ENCODE peak calls at places on chromosomes 16 and 17, in seven cellular contexts. R is GM23248, V is Peyer's patch, B is ovary, A is transverse colon, N is OCI-LY7, X is A549. H is an unnamed sample. For H3K9me3, the result is how much of the 10 kb centered on the place peaks cover.

GRCh38 chr16:59259964-59260348 is 525.8 kb upstream of the GOT2 start:
- DNase-seq in A (no peak), R (no peak), B (no peak), V (no peak), X (no peak), N (no peak), H (no peak)

GRCh38 chr17:82859431-82860403 is 19.9 kb upstream of the ZNF750 start:
- DNase-seq in A (no peak), X (peak), R (peak), B (no peak), N (peak), V (peak), H (peak)

GRCh38 chr16:86466695-86467406 is 43.5 kb upstream of the FOXF1 start:
- DNase-seq in X (no peak), R (no peak), N (no peak), V (no peak), A (peak), B (no peak), H (no peak)

GRCh38 chr16:57730771-57731730 is 4.5 kb upstream of the KATNB1 start:
- DNase-seq in N (no peak), B (no peak), V (no peak), X (no peak), A (no peak), R (no peak), H (no peak)

GRCh38 chr17:77471984-77472836 is 331.4 kb downstream of the SEC14L1 start:
- DNase-seq in R (peak), V (no peak), X (no peak), N (peak), A (peak), B (peak), H (no peak)

GRCh38 chr16:28155293-28155692 is 56.5 kb downstream of the XPO6 start:
- DNase-seq in X (no peak), V (no peak), B (no peak), A (no peak), N (no peak), R (no peak), H (no peak)

GRCh38 chr17:27502526-27503324 is 46.5 kb downstream of the KSR1 start:
- DNase-seq in X (no peak), R (peak), A (no peak), N (no peak), V (no peak), B (peak), H (no peak)

GRCh38 chr16:68369168-68369567 is 58.3 kb downstream of the PRMT7 start:
- DNase-seq in V (no peak), R (no peak), A (no peak), X (no peak), N (no peak), B (no peak), H (peak)

GRCh38 chr17:28864991-28865849 is 10.4 kb downstream of the ERAL1 start:
- DNase-seq in R (no peak), A (peak), N (no peak), V (peak), X (no peak), B (no peak), H (no peak)

GRCh38 chr17:48241131-48241591 is 133.6 kb downstream of the SNX11 start:
- DNase-seq in V (no peak), A (no peak), R (peak), B (peak), N (no peak), X (peak), H (peak)

GRCh38 chr17:78925234-78925633 is at the start of gene TIMP2:
- DNase-seq in V (peak), A (peak), R (peak), X (peak), N (peak), B (peak), H (peak)

GRCh38 chr17:80319999-80320344 is 59.3 kb downstream of the RNF213 start:
- DNase-seq in X (no peak), N (no peak), A (no peak), B (no peak), V (no peak), R (no peak), H (no peak)

DNA sequence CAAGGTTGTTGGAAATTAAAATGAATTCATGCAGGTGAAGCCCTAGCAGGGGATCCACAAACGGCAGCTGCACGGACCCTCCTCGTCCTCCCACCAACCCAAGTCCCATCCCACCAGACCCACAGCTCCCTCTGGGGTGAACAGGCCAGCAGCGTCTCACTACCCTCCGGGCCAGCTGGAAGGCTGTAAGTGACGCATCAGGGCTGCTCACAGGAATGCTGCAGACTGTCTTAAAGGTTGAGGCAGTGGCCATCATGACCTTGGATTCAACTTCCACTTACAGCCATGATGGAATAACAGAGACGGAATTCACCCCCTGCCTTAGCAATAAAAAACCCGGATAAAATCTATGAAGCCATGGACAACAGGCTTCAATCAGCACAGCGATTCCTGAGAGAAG is 10.7 kb downstream of the FAM83G start:
- DNase-seq in V (no peak), N (no peak), X (no peak), R (no peak), B (peak), A (no peak), H (no peak)
- H3K27ac ChIP-seq in V (no peak), N (no peak), X (no peak), R (no peak), B (peak), A (peak), H (no peak)

GRCh38 chr16:35730251-35730650 is 2270.8 kb downstream of the TP53TG3F start:
- DNase-seq in B (no peak), A (no peak), V (no peak), R (no peak), N (no peak), X (no peak), H (no peak)

GRCh38 chr16:35725949-35726348 is 2266.5 kb downstream of the TP53TG3F start:
- DNase-seq in A (no peak), V (no peak), N (no peak), X (no peak), R (no peak), B (no peak), H (no peak)

GRCh38 chr16:35724551-35724950 is 2265.1 kb downstream of the TP53TG3F start:
- DNase-seq in A (no peak), X (no peak), B (no peak), N (no peak), V (no peak), R (no peak), H (no peak)
- H3K9me3 ChIP-seq in A (under half), X (under half), B (under half), N (under half), V (under half), R (under half), H (under half)

GRCh38 chr17:72403713-72404209 is 282.9 kb downstream of the SOX9 start:
- DNase-seq in A (no peak), N (no peak), V (no peak), B (no peak), R (no peak), X (peak), H (no peak)
- H3K27ac ChIP-seq in A (no peak), N (no peak), V (no peak), B (no peak), R (no peak), X (peak), H (no peak)

GRCh38 chr16:83040174-83040573 is 413.4 kb downstream of the CDH13 start:
- DNase-seq in B (no peak), R (peak), N (no peak), V (no peak), X (no peak), A (no peak), H (no peak)

GRCh38 chr16:83037102-83037501 is 410.3 kb downstream of the CDH13 start:
- DNase-seq in V (no peak), X (no peak), N (no peak), A (no peak), R (no peak), B (no peak), H (no peak)

DNA sequence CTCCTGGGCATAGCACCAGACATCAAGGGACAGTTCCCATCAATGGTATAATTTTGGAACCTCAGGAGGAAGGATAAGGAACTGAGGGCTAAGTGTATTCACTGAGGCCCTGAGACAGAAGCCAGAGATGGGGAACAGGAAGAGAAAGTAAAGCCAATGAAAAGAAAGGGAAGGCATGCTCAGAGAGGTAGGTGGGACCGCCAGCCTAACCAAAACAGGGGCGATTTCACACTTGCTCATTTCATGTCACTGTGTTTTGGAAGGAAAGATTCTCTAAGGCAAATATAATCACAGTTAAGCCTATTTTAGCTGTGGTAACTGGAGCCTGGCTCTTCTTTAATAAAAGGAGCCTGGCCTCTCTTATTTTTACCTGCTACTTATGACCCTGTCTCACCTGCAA is 411.1 kb downstream of the CDH13 start:
- DNase-seq in B (no peak), A (no peak), X (no peak), N (no peak), R (no peak), V (no peak), H (no peak)
- H3K9me3 ChIP-seq in B (under half), A (under half), X (under half), N (under half), R (under half), V (under half), H (under half)

DNA sequence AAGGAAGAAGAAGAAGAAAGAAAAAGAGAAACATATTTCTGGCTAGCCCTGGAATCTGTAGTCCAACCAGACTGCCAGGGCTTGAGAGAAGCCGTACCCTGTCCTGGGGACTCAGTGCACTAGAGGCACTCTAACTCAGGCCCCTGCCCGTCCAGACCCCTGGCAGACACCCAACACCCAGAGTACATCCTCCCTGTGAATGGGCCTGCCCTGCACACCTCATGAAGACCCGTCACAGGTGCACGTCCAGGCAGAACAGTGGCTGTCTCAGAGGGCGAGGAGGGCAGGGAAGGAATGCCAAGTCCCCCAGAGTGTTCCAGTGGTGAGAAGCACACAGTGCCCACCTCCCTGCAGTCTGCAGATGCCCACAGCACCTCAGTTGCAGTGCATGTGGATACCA is 23.0 kb downstream of the MPG start:
- DNase-seq in V (no peak), A (no peak), R (no peak), N (no peak), X (no peak), B (no peak), H (no peak)
- H3K27ac ChIP-seq in V (no peak), A (no peak), R (no peak), N (no peak), X (no peak), B (peak), H (no peak)

GRCh38 chr17:21301593-21302550 is 17.4 kb downstream of the MAP2K3 start:
- DNase-seq in V (no peak), X (no peak), N (no peak), A (no peak), B (no peak), R (no peak), H (no peak)

GRCh38 chr17:21298983-21299519 is 14.5 kb downstream of the MAP2K3 start:
- DNase-seq in R (peak), N (no peak), A (no peak), V (no peak), B (no peak), X (no peak), H (no peak)

GRCh38 chr17:21300601-21301571 is 16.4 kb downstream of the MAP2K3 start:
- DNase-seq in N (no peak), R (no peak), B (no peak), A (no peak), V (no peak), X (no peak), H (no peak)

GRCh38 chr17:21298056-21298982 is 13.8 kb downstream of the MAP2K3 start:
- DNase-seq in X (no peak), A (no peak), B (no peak), V (no peak), R (peak), N (no peak), H (no peak)

DNA sequence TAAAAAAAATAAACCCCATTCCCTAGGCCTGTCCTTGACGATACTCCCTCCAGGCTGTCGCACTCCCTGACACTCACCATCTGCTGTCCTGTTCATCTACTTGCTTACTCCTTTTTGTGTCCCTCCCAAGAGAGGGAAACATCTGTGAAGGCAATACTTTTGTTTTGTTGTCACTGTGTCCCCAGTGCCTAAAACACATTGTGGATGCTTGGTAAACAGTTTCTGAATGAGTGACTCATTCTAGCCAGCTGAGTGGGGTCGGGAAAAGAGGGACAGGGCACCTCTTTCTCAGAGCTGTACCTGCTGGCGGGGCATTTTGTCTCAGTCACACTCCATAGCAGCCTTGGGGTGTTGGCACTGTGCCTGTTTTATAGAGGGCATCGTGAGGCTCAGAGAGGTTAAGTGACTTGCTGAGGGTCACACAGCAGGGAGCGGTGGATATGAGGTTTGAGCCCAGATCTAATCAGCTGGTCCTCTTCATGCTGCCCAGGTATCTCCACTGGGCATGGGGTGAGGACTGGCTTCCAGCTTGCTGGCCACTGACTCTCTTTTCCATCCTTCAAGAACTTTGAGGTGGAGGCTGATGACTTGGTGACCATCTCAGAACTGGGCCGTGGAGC is 15.6 kb downstream of the MAP2K3 start:
- DNase-seq in X (no peak), R (no peak), A (no peak), N (no peak), B (no peak), V (no peak), H (no peak)
- H3K9me3 ChIP-seq in X (under half), R (under half), A (under half), N (under half), B (under half), V (under half), H (under half)

GRCh38 chr17:39195568-39196160 is 1.8 kb downstream of the CACNB1 start:
- DNase-seq in A (peak), N (peak), B (no peak), V (peak), X (no peak), R (peak), H (no peak)

GRCh38 chr17:39194089-39194984 is 3.1 kb downstream of the CACNB1 start:
- DNase-seq in A (peak), V (no peak), R (peak), X (peak), B (no peak), N (no peak), H (peak)

GRCh38 chr17:39196191-39196819 is 1.2 kb downstream of the CACNB1 start:
- DNase-seq in A (peak), R (peak), V (no peak), B (no peak), N (no peak), X (no peak), H (no peak)

GRCh38 chr17:39193346-39193745 is 4.1 kb downstream of the CACNB1 start:
- DNase-seq in X (no peak), N (no peak), R (no peak), A (no peak), B (no peak), V (no peak), H (no peak)

DNA sequence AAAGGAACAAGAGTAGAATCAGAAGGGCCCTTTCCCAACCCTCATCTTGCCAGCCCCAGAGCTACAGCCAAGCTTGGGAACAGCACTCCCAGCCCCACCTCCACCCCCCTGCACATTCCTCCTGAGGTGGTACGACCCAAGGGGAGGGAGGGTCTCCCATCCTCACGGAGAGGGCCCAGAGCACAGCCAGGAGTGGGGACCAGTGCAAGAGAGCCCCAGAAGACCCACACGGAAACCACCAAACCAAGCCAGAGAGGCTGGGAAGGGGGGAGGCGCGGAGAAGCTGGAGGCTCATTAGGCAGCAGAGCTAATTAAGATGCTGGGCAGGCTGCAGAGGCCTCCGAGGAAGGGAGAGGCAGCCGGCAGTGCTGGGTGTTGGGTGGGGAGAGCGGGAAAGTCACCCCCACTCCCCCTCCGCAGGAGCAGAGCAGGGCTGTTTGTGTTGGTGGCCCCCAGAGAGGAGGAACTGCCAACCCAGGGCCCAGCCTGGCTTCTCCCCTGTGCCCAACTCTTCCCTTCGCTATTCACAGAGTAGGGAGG is 2.4 kb downstream of the CACNB1 start:
- DNase-seq in A (no peak), X (no peak), V (no peak), R (peak), B (no peak), N (no peak), H (no peak)
- H3K27ac ChIP-seq in A (no peak), X (peak), V (no peak), R (peak), B (no peak), N (peak), H (peak)

GRCh38 chr17:20197527-20197926 is 188.4 kb downstream of the SPECC1 start:
- DNase-seq in N (no peak), A (no peak), X (no peak), B (no peak), R (no peak), V (no peak), H (no peak)

GRCh38 chr17:20201059-20201458 is 191.9 kb downstream of the SPECC1 start:
- DNase-seq in B (no peak), N (no peak), A (no peak), X (no peak), V (no peak), R (no peak), H (no peak)

GRCh38 chr17:20191066-20191465 is 181.9 kb downstream of the SPECC1 start:
- DNase-seq in A (no peak), X (no peak), B (no peak), N (no peak), V (no peak), R (peak), H (no peak)

GRCh38 chr17:20200016-20200788 is 191.0 kb downstream of the SPECC1 start:
- DNase-seq in A (no peak), N (no peak), X (no peak), V (no peak), B (no peak), R (no peak), H (no peak)

DNA sequence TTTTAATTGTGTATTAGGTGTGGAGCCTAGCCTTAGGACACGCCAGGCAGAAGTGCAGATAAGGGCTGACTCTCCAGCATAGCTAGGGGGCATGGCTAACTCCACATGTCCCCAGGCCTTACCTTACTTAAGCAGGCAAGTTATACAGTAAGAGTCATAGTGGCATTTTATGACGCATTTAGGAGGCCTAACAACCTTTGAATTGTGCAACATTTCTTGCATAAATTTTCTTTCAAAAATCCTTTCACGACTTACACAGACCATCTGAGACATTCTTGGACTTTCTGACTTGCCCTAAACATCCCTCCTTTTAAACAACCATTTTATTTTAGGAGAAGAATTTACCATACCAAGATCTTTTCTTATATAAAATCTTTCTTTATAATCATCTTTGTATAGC is 187.2 kb downstream of the SPECC1 start:
- DNase-seq in R (no peak), X (no peak), V (no peak), N (no peak), B (no peak), A (no peak), H (no peak)
- H3K9me3 ChIP-seq in R (under half), X (under half), V (under half), N (under half), B (under half), A (under half), H (under half)